ENCODE peak calls at places on chromosomes 11 and 22, in four cellular contexts. One of them, this sample, is unnamed.
A peak's percentile ranks its signal among the peaks of the same experiment; 100 is the strongest.

GRCh38 chr11:1293619-1294015 is 15.8 kb downstream of the TOLLIP start:
- DNase-seq in NCI-H1436: no peak
- DNase-seq in stimulated activated CD4-positive, alpha-beta T cell treated with anti-CD3 and anti-CD28 coated beads, Interleukin-1b, Interleukin-23, amount 100 ng/mL, for 4 hours: no peak
- DNase-seq in ELR: no peak
- DNase-seq in this sample: no peak

GRCh38 chr11:82775736-82776346 is 42.2 kb upstream of the FAM181B start:
- DNase-seq in NCI-H1436: no peak
- DNase-seq in stimulated activated CD4-positive, alpha-beta T cell treated with anti-CD3 and anti-CD28 coated beads, Interleukin-1b, Interleukin-23, amount 100 ng/mL, for 4 hours: no peak
- DNase-seq in ELR: peak; percentile 77
- DNase-seq in this sample: no peak

GRCh38 chr11:701741-702513 is 4.1 kb upstream of the EPS8L2 start:
- DNase-seq in NCI-H1436: no peak
- DNase-seq in stimulated activated CD4-positive, alpha-beta T cell treated with anti-CD3 and anti-CD28 coated beads, Interleukin-1b, Interleukin-23, amount 100 ng/mL, for 4 hours: no peak
- DNase-seq in ELR: no peak
- DNase-seq in this sample: no peak

GRCh38 chr11:11037162-11037732 is 179.4 kb upstream of the ZBED5 start:
- DNase-seq in NCI-H1436: no peak
- DNase-seq in stimulated activated CD4-positive, alpha-beta T cell treated with anti-CD3 and anti-CD28 coated beads, Interleukin-1b, Interleukin-23, amount 100 ng/mL, for 4 hours: no peak
- DNase-seq in ELR: no peak
- DNase-seq in this sample: no peak

GRCh38 chr22:26669060-26669481 is 11.7 kb downstream of the MIAT start:
- DNase-seq in NCI-H1436: no peak
- DNase-seq in stimulated activated CD4-positive, alpha-beta T cell treated with anti-CD3 and anti-CD28 coated beads, Interleukin-1b, Interleukin-23, amount 100 ng/mL, for 4 hours: no peak
- DNase-seq in ELR: peak; percentile 67
- DNase-seq in this sample: no peak

GRCh38 chr11:296206-296975 is 2.9 kb downstream of the IFITM5 start:
- DNase-seq in NCI-H1436: no peak
- DNase-seq in stimulated activated CD4-positive, alpha-beta T cell treated with anti-CD3 and anti-CD28 coated beads, Interleukin-1b, Interleukin-23, amount 100 ng/mL, for 4 hours: no peak
- DNase-seq in ELR: no peak
- DNase-seq in this sample: no peak

GRCh38 chr22:42228480-42228879 is 42.0 kb downstream of the TCF20 start:
- DNase-seq in NCI-H1436: no peak
- DNase-seq in stimulated activated CD4-positive, alpha-beta T cell treated with anti-CD3 and anti-CD28 coated beads, Interleukin-1b, Interleukin-23, amount 100 ng/mL, for 4 hours: no peak
- DNase-seq in ELR: no peak
- DNase-seq in this sample: no peak

GRCh38 chr11:120229451-120230424 is 10.2 kb upstream of the POU2F3 start:
- DNase-seq in NCI-H1436: peak; percentile 5
- DNase-seq in stimulated activated CD4-positive, alpha-beta T cell treated with anti-CD3 and anti-CD28 coated beads, Interleukin-1b, Interleukin-23, amount 100 ng/mL, for 4 hours: no peak
- DNase-seq in ELR: peak; percentile 51
- DNase-seq in this sample: no peak

GRCh38 chr11:111976614-111977140 is 39.5 kb downstream of the DIXDC1 start:
- DNase-seq in NCI-H1436: no peak
- DNase-seq in stimulated activated CD4-positive, alpha-beta T cell treated with anti-CD3 and anti-CD28 coated beads, Interleukin-1b, Interleukin-23, amount 100 ng/mL, for 4 hours: no peak
- DNase-seq in ELR: peak; percentile 15
- DNase-seq in this sample: no peak

GRCh38 chr11:21933095-21933494 is 259.8 kb upstream of the ANO5 start:
- DNase-seq in NCI-H1436: no peak
- DNase-seq in stimulated activated CD4-positive, alpha-beta T cell treated with anti-CD3 and anti-CD28 coated beads, Interleukin-1b, Interleukin-23, amount 100 ng/mL, for 4 hours: no peak
- DNase-seq in ELR: no peak
- DNase-seq in this sample: no peak

GRCh38 chr11:76203937-76204336 is 2.4 kb downstream of the WNT11 start:
- DNase-seq in NCI-H1436: no peak
- DNase-seq in stimulated activated CD4-positive, alpha-beta T cell treated with anti-CD3 and anti-CD28 coated beads, Interleukin-1b, Interleukin-23, amount 100 ng/mL, for 4 hours: no peak
- DNase-seq in ELR: no peak
- DNase-seq in this sample: no peak

GRCh38 chr22:43437871-43438475 is 26.2 kb downstream of the MPPED1 start:
- DNase-seq in NCI-H1436: no peak
- DNase-seq in stimulated activated CD4-positive, alpha-beta T cell treated with anti-CD3 and anti-CD28 coated beads, Interleukin-1b, Interleukin-23, amount 100 ng/mL, for 4 hours: no peak
- DNase-seq in ELR: no peak
- DNase-seq in this sample: no peak

GRCh38 chr11:105033344-105033743 is 1.6 kb downstream of the CASP1 start:
- DNase-seq in NCI-H1436: no peak
- DNase-seq in stimulated activated CD4-positive, alpha-beta T cell treated with anti-CD3 and anti-CD28 coated beads, Interleukin-1b, Interleukin-23, amount 100 ng/mL, for 4 hours: no peak
- DNase-seq in ELR: no peak
- DNase-seq in this sample: no peak

GRCh38 chr11:128279861-128280260 is 307.5 kb downstream of the ETS1 start:
- DNase-seq in NCI-H1436: no peak
- DNase-seq in stimulated activated CD4-positive, alpha-beta T cell treated with anti-CD3 and anti-CD28 coated beads, Interleukin-1b, Interleukin-23, amount 100 ng/mL, for 4 hours: no peak
- DNase-seq in ELR: peak; percentile 20
- DNase-seq in this sample: no peak

GRCh38 chr22:49228431-49229037 is 599.1 kb downstream of the BRD1 start:
- DNase-seq in NCI-H1436: no peak
- DNase-seq in stimulated activated CD4-positive, alpha-beta T cell treated with anti-CD3 and anti-CD28 coated beads, Interleukin-1b, Interleukin-23, amount 100 ng/mL, for 4 hours: no peak
- DNase-seq in ELR: no peak
- DNase-seq in this sample: no peak

GRCh38 chr11:67507242-67507890 is 596 bp downstream of the CDK2AP2 start:
- DNase-seq in NCI-H1436: peak; percentile 60
- DNase-seq in stimulated activated CD4-positive, alpha-beta T cell treated with anti-CD3 and anti-CD28 coated beads, Interleukin-1b, Interleukin-23, amount 100 ng/mL, for 4 hours: no peak
- DNase-seq in ELR: peak; percentile 82
- DNase-seq in this sample: no peak

GRCh38 chr22:26589845-26590524 is at the start of gene TPST2:
- DNase-seq in NCI-H1436: peak; percentile 54
- DNase-seq in stimulated activated CD4-positive, alpha-beta T cell treated with anti-CD3 and anti-CD28 coated beads, Interleukin-1b, Interleukin-23, amount 100 ng/mL, for 4 hours: peak; percentile 75
- DNase-seq in ELR: peak; percentile 83
- DNase-seq in this sample: no peak

GRCh38 chr11:59135648-59136461 is 6.8 kb upstream of the FAM111A start:
- DNase-seq in NCI-H1436: no peak
- DNase-seq in stimulated activated CD4-positive, alpha-beta T cell treated with anti-CD3 and anti-CD28 coated beads, Interleukin-1b, Interleukin-23, amount 100 ng/mL, for 4 hours: peak; percentile 87
- DNase-seq in ELR: peak; percentile 81
- DNase-seq in this sample: peak; percentile 48

GRCh38 chr11:117684731-117685130 is 112.3 kb downstream of the DSCAML1 start:
- DNase-seq in NCI-H1436: no peak
- DNase-seq in stimulated activated CD4-positive, alpha-beta T cell treated with anti-CD3 and anti-CD28 coated beads, Interleukin-1b, Interleukin-23, amount 100 ng/mL, for 4 hours: no peak
- DNase-seq in ELR: no peak
- DNase-seq in this sample: no peak

GRCh38 chr22:48104102-48104738 is 1341.8 kb downstream of the TBC1D22A start:
- DNase-seq in NCI-H1436: no peak
- DNase-seq in stimulated activated CD4-positive, alpha-beta T cell treated with anti-CD3 and anti-CD28 coated beads, Interleukin-1b, Interleukin-23, amount 100 ng/mL, for 4 hours: no peak
- DNase-seq in ELR: no peak
- DNase-seq in this sample: no peak

GRCh38 chr22:19942886-19943664 is 1.5 kb upstream of the TXNRD2 start:
- DNase-seq in NCI-H1436: no peak
- DNase-seq in stimulated activated CD4-positive, alpha-beta T cell treated with anti-CD3 and anti-CD28 coated beads, Interleukin-1b, Interleukin-23, amount 100 ng/mL, for 4 hours: no peak
- DNase-seq in ELR: peak; percentile 87
- DNase-seq in this sample: no peak

GRCh38 chr11:35846874-35847273 is 97.0 kb upstream of the LDLRAD3 start:
- DNase-seq in NCI-H1436: no peak
- DNase-seq in stimulated activated CD4-positive, alpha-beta T cell treated with anti-CD3 and anti-CD28 coated beads, Interleukin-1b, Interleukin-23, amount 100 ng/mL, for 4 hours: no peak
- DNase-seq in ELR: no peak
- DNase-seq in this sample: no peak

This sample was measured in NCI-H2107.